ENCODE peak calls at places on chromosomes 2 and 18, in four cellular contexts. One of them, this sample, is unnamed.

GRCh38 chr2:175233135-175233719 is 51.7 kb upstream of the ATP5MC3 start:
- DNase-seq in hypothalamus: no peak
- DNase-seq in colonic mucosa: no peak
- DNase-seq in IMR-90: peak
- DNase-seq in this sample: no peak

GRCh38 chr2:181041661-181042060 is 61.3 kb downstream of the UBE2E3 start:
- DNase-seq in IMR-90: peak
- DNase-seq in colonic mucosa: no peak
- DNase-seq in hypothalamus: no peak
- DNase-seq in this sample: no peak

GRCh38 chr2:30368258-30368657 is 78.8 kb upstream of the LCLAT1 start:
- DNase-seq in hypothalamus: no peak
- DNase-seq in IMR-90: peak
- DNase-seq in colonic mucosa: no peak
- DNase-seq in this sample: no peak

GRCh38 chr2:174681983-174682577 is 82.2 kb downstream of the CHRNA1 start:
- DNase-seq in colonic mucosa: peak
- DNase-seq in hypothalamus: peak
- DNase-seq in IMR-90: no peak
- DNase-seq in this sample: peak

GRCh38 chr18:46071894-46072867 is at the start of gene PSTPIP2:
- DNase-seq in colonic mucosa: peak
- DNase-seq in hypothalamus: peak
- DNase-seq in IMR-90: peak
- DNase-seq in this sample: peak

GRCh38 chr2:221095381-221095780 is 476.7 kb downstream of the EPHA4 start:
- DNase-seq in hypothalamus: no peak
- DNase-seq in IMR-90: no peak
- DNase-seq in colonic mucosa: no peak
- DNase-seq in this sample: no peak

GRCh38 chr2:190213441-190214335 is 105.9 kb downstream of the HIBCH start:
- DNase-seq in colonic mucosa: no peak
- DNase-seq in IMR-90: no peak
- DNase-seq in hypothalamus: no peak
- DNase-seq in this sample: no peak

GRCh38 chr2:95313296-95314265 is 16.4 kb downstream of the KCNIP3 start:
- DNase-seq in IMR-90: no peak
- DNase-seq in colonic mucosa: no peak
- DNase-seq in hypothalamus: peak
- DNase-seq in this sample: no peak

GRCh38 chr2:241942416-241943208 is 73.1 kb downstream of the RTP5 start:
- DNase-seq in hypothalamus: no peak
- DNase-seq in IMR-90: no peak
- DNase-seq in colonic mucosa: no peak
- DNase-seq in this sample: peak

GRCh38 chr2:221304916-221305315 is 267.2 kb downstream of the EPHA4 start:
- DNase-seq in IMR-90: no peak
- DNase-seq in colonic mucosa: no peak
- DNase-seq in hypothalamus: no peak
- DNase-seq in this sample: no peak

GRCh38 chr18:42706618-42707017 is 408.9 kb downstream of the RIT2 start:
- DNase-seq in hypothalamus: no peak
- DNase-seq in colonic mucosa: peak
- DNase-seq in IMR-90: no peak
- DNase-seq in this sample: no peak

GRCh38 chr2:20149703-20150030 is 75.3 kb downstream of the SDC1 start:
- DNase-seq in hypothalamus: no peak
- DNase-seq in IMR-90: no peak
- DNase-seq in colonic mucosa: no peak
- DNase-seq in this sample: peak

GRCh38 chr2:64220906-64221659 is 76.9 kb upstream of the PELI1 start:
- DNase-seq in colonic mucosa: no peak
- DNase-seq in hypothalamus: no peak
- DNase-seq in IMR-90: no peak
- DNase-seq in this sample: no peak

GRCh38 chr18:23523429-23524212 is 20.3 kb downstream of the RMC1 start:
- DNase-seq in colonic mucosa: no peak
- DNase-seq in IMR-90: peak
- DNase-seq in hypothalamus: no peak
- DNase-seq in this sample: no peak

GRCh38 chr2:86062043-86062442 is 43.6 kb downstream of the POLR1A start:
- DNase-seq in hypothalamus: no peak
- DNase-seq in IMR-90: peak
- DNase-seq in colonic mucosa: no peak
- DNase-seq in this sample: no peak

GRCh38 chr18:23453657-23454011 is 547 bp downstream of the RIOK3 start:
- DNase-seq in IMR-90: peak
- DNase-seq in hypothalamus: no peak
- DNase-seq in colonic mucosa: no peak
- DNase-seq in this sample: no peak

GRCh38 chr2:232976666-232977437 is 36.2 kb downstream of the NGEF start:
- DNase-seq in hypothalamus: no peak
- DNase-seq in colonic mucosa: peak
- DNase-seq in IMR-90: no peak
- DNase-seq in this sample: no peak

GRCh38 chr2:19041773-19042172 is 316.6 kb downstream of the OSR1 start:
- DNase-seq in hypothalamus: no peak
- DNase-seq in colonic mucosa: no peak
- DNase-seq in IMR-90: no peak
- DNase-seq in this sample: no peak

GRCh38 chr2:74894261-74895030 is 60.5 kb downstream of the HK2 start:
- DNase-seq in IMR-90: peak
- DNase-seq in hypothalamus: no peak
- DNase-seq in colonic mucosa: no peak
- DNase-seq in this sample: no peak

GRCh38 chr2:215032153-215032552 is 106.3 kb downstream of the ABCA12 start:
- DNase-seq in colonic mucosa: no peak
- DNase-seq in hypothalamus: no peak
- DNase-seq in IMR-90: no peak
- DNase-seq in this sample: no peak

GRCh38 chr2:151029406-151030157 is 232.1 kb downstream of the RBM43 start:
- DNase-seq in IMR-90: peak
- DNase-seq in colonic mucosa: no peak
- DNase-seq in hypothalamus: no peak
- DNase-seq in this sample: no peak

GRCh38 chr2:75221872-75222271 is 22.6 kb upstream of the TACR1 start:
- DNase-seq in hypothalamus: no peak
- DNase-seq in IMR-90: peak
- DNase-seq in colonic mucosa: no peak
- DNase-seq in this sample: no peak

GRCh38 chr18:33676593-33676992 is 98.6 kb downstream of the ASXL3 start:
- DNase-seq in colonic mucosa: no peak
- DNase-seq in IMR-90: no peak
- DNase-seq in hypothalamus: no peak
- DNase-seq in this sample: no peak

GRCh38 chr2:172701250-172701649 is 34.4 kb upstream of the RAPGEF4 start:
- DNase-seq in IMR-90: peak
- DNase-seq in hypothalamus: no peak
- DNase-seq in colonic mucosa: no peak
- DNase-seq in this sample: no peak

GRCh38 chr18:73752546-73752945 is 395.1 kb downstream of the FBXO15 start:
- DNase-seq in IMR-90: peak
- DNase-seq in colonic mucosa: no peak
- DNase-seq in hypothalamus: no peak
- DNase-seq in this sample: no peak

GRCh38 chr2:45776160-45776955 is 124.9 kb downstream of the PRKCE start:
- DNase-seq in colonic mucosa: no peak
- DNase-seq in hypothalamus: no peak
- DNase-seq in IMR-90: peak
- DNase-seq in this sample: no peak

This sample was measured in stomach.